ENCODE peak calls at places on chromosomes 2 and 18, in four cellular contexts. W is right cardiac atrium, G is RKO, T is NCI-H1105. D is an unnamed sample.

GRCh38 chr2:133271105-133271504 is 297.2 kb downstream of the NCKAP5 start:
- DNase-seq in W (no peak), G (no peak), T (no peak), D (peak; percentile 52)

GRCh38 chr18:45590060-45590537 is 25.2 kb upstream of the SLC14A2 start:
- DNase-seq in W (peak; percentile 40), G (no peak), T (no peak), D (no peak)

GRCh38 chr18:48534364-48534763 is 4.5 kb upstream of the CTIF start:
- DNase-seq in W (no peak), G (no peak), T (no peak), D (no peak)

GRCh38 chr18:40293311-40293710 is 1661.7 kb upstream of the PIK3C3 start:
- DNase-seq in W (no peak), G (no peak), T (no peak), D (no peak)

GRCh38 chr2:232024457-232024856 is 62.9 kb downstream of the DIS3L2 start:
- DNase-seq in W (no peak), G (no peak), T (no peak), D (no peak)

GRCh38 chr2:234986346-234986745 is 34.5 kb downstream of the SH3BP4 start:
- DNase-seq in W (no peak), G (no peak), T (no peak), D (no peak)

GRCh38 chr2:86764661-86765307 is 25.9 kb downstream of the CD8A start:
- DNase-seq in W (no peak), G (peak; percentile 61), T (peak; percentile 16), D (peak; percentile 52)

GRCh38 chr2:219812672-219813071 is 185.2 kb downstream of the SLC4A3 start:
- DNase-seq in W (no peak), G (no peak), T (no peak), D (no peak)

GRCh38 chr2:67650292-67651133 is 253.4 kb downstream of the ETAA1 start:
- DNase-seq in W (peak; percentile 90), G (peak; percentile 14), T (no peak), D (peak; percentile 56)

GRCh38 chr2:77977486-77978063 is 455.4 kb upstream of the LRRTM4 start:
- DNase-seq in W (no peak), G (no peak), T (no peak), D (no peak)

GRCh38 chr2:233064526-233065199 is 4.5 kb downstream of the INPP5D start:
- DNase-seq in W (no peak), G (no peak), T (no peak), D (no peak)

GRCh38 chr18:58054041-58054733 is 10.2 kb downstream of the NEDD4L start:
- DNase-seq in W (no peak), G (peak; percentile 3), T (no peak), D (no peak)

GRCh38 chr2:207635468-207636200 is 10.4 kb upstream of the METTL21A start:
- DNase-seq in W (no peak), G (no peak), T (no peak), D (no peak)

GRCh38 chr2:72981516-72981915 is 64.2 kb downstream of the EMX1 start:
- DNase-seq in W (no peak), G (no peak), T (no peak), D (no peak)

GRCh38 chr2:158889135-158889853 is 79.1 kb upstream of the TANC1 start:
- DNase-seq in W (no peak), G (peak; percentile 32), T (no peak), D (no peak)

GRCh38 chr2:197184959-197185586 is 125.5 kb downstream of the ANKRD44 start:
- DNase-seq in W (peak; percentile 94), G (no peak), T (no peak), D (peak; percentile 24)

GRCh38 chr2:20430035-20430434 is 16.8 kb upstream of the RHOB start:
- DNase-seq in W (no peak), G (no peak), T (no peak), D (no peak)

GRCh38 chr2:134395779-134396178 is 141.9 kb downstream of the MGAT5 start:
- DNase-seq in W (no peak), G (no peak), T (no peak), D (no peak)

GRCh38 chr2:199410130-199410529 is 47.6 kb downstream of the SATB2 start:
- DNase-seq in W (no peak), G (no peak), T (no peak), D (no peak)

GRCh38 chr2:197866449-197866848 is 62.1 kb downstream of the PLCL1 start:
- DNase-seq in W (no peak), G (no peak), T (no peak), D (no peak)

GRCh38 chr18:29074147-29074546 is 897.2 kb upstream of the CDH2 start:
- DNase-seq in W (no peak), G (no peak), T (no peak), D (no peak)

GRCh38 chr2:145688156-145688555 is 1168.2 kb upstream of the ZEB2 start:
- DNase-seq in W (no peak), G (no peak), T (no peak), D (no peak)

GRCh38 chr2:1632510-1632909 is 111.8 kb downstream of the PXDN start:
- DNase-seq in W (no peak), G (no peak), T (no peak), D (no peak)

GRCh38 chr2:112481528-112482228 is at the start of gene TTL:
- DNase-seq in W (peak; percentile 94), G (peak; percentile 75), T (peak; percentile 62), D (peak; percentile 67)

GRCh38 chr2:7660816-7661215 is 743.6 kb downstream of the RNF144A start:
- DNase-seq in W (no peak), G (no peak), T (no peak), D (no peak)

GRCh38 chr2:67726416-67726815 is 329.3 kb downstream of the ETAA1 start:
- DNase-seq in W (no peak), G (no peak), T (no peak), D (no peak)

GRCh38 chr2:1685957-1686783 is 58.1 kb downstream of the PXDN start:
- DNase-seq in W (no peak), G (no peak), T (no peak), D (no peak)

GRCh38 chr2:123606631-123607030 is 418.5 kb upstream of the CNTNAP5 start:
- DNase-seq in W (no peak), G (no peak), T (no peak), D (no peak)

GRCh38 chr2:46666044-46666662 is 186.8 kb downstream of the TMEM247 start:
- DNase-seq in W (peak; percentile 94), G (no peak), T (no peak), D (no peak)

GRCh38 chr2:70124983-70125480 is 37.8 kb downstream of the PCBP1 start:
- DNase-seq in W (peak; percentile 89), G (peak; percentile 69), T (peak; percentile 68), D (peak; percentile 58)

GRCh38 chr2:136243638-136244557 is 125.9 kb upstream of the CXCR4 start:
- DNase-seq in W (no peak), G (no peak), T (no peak), D (no peak)

GRCh38 chr2:97965146-97965545 is 30.6 kb downstream of the TMEM131 start:
- DNase-seq in W (no peak), G (no peak), T (no peak), D (no peak)

GRCh38 chr2:69449906-69450305 is 12.7 kb upstream of the NFU1 start:
- DNase-seq in W (no peak), G (no peak), T (no peak), D (no peak)

GRCh38 chr2:231200805-231201474 is 2.5 kb downstream of the ARMC9 start:
- DNase-seq in W (no peak), G (no peak), T (no peak), D (no peak)

GRCh38 chr2:84846732-84847131 is 34.2 kb downstream of the TRABD2A start:
- DNase-seq in W (no peak), G (no peak), T (no peak), D (no peak)

GRCh38 chr2:67240507-67240906 is 156.6 kb upstream of the ETAA1 start:
- DNase-seq in W (no peak), G (no peak), T (no peak), D (no peak)

GRCh38 chr2:229519655-229520054 is 194.7 kb downstream of the DNER start:
- DNase-seq in W (no peak), G (no peak), T (no peak), D (peak; percentile 2)

GRCh38 chr2:183898641-183899040 is 699.7 kb upstream of the ZNF804A start:
- DNase-seq in W (no peak), G (no peak), T (no peak), D (no peak)

GRCh38 chr18:9631814-9632496 is 17.6 kb upstream of the PPP4R1 start:
- DNase-seq in W (no peak), G (peak; percentile 70), T (no peak), D (no peak)

GRCh38 chr2:157587576-157587975 is 41.1 kb downstream of the ACVR1C start:
- DNase-seq in W (no peak), G (no peak), T (no peak), D (no peak)

D was measured in T47D.